ENCODE peak calls at places on chromosome 2, in eight cellular contexts. W is SIG-M5, A is NCI-H1694, F is Panc1, J is psoas muscle, H is uterus, R is HuH-7.5, M is lower lobe of right lung. G is an unnamed sample.

GRCh38 chr2:29398384-29399237 is 283.4 kb downstream of the CLIP4 start:
- DNase-seq in W (no peak), F (no peak), J (no peak), R (no peak), H (no peak), M (no peak), A (no peak), G (peak)

GRCh38 chr2:209876211-209876610 is 104.6 kb downstream of the UNC80 start:
- DNase-seq in M (no peak), W (no peak), J (no peak), A (no peak), R (no peak), H (no peak), F (no peak), G (no peak)

GRCh38 chr2:27442282-27442980 is at the start of gene KRTCAP3:
- DNase-seq in H (no peak), R (no peak), A (no peak), F (no peak), M (peak), J (peak), W (no peak), G (no peak)

GRCh38 chr2:38039511-38039910 is 36.4 kb downstream of the CYP1B1 start:
- DNase-seq in J (no peak), F (no peak), W (no peak), R (no peak), H (no peak), M (no peak), A (no peak), G (no peak)

GRCh38 chr2:239685965-239686364 is 285.1 kb upstream of the HDAC4 start:
- DNase-seq in H (no peak), A (no peak), F (no peak), M (no peak), W (no peak), R (no peak), J (no peak), G (no peak)

GRCh38 chr2:203996692-203997091 is 60.1 kb downstream of the ICOS start:
- DNase-seq in M (no peak), F (no peak), J (no peak), W (no peak), H (no peak), R (no peak), A (no peak), G (no peak)

GRCh38 chr2:207782238-207783030 is 12.7 kb upstream of the FZD5 start:
- DNase-seq in J (no peak), F (no peak), R (no peak), H (no peak), M (no peak), W (no peak), A (no peak), G (no peak)

GRCh38 chr2:45699032-45699658 is 47.7 kb downstream of the PRKCE start:
- DNase-seq in M (no peak), W (no peak), F (peak), A (no peak), R (no peak), J (no peak), H (no peak), G (no peak)

GRCh38 chr2:6497048-6497447 is 368.7 kb downstream of the CMPK2 start:
- DNase-seq in R (no peak), W (no peak), A (no peak), H (no peak), M (no peak), J (no peak), F (no peak), G (no peak)

GRCh38 chr2:218858138-218858445 is 1.5 kb upstream of the WNT6 start:
- DNase-seq in H (no peak), F (no peak), A (no peak), W (no peak), M (no peak), J (no peak), R (no peak), G (no peak)

GRCh38 chr2:191544511-191545062 is 133.3 kb upstream of the NABP1 start:
- DNase-seq in F (no peak), W (no peak), J (no peak), A (no peak), M (no peak), R (no peak), H (no peak), G (no peak)

GRCh38 chr2:119367472-119368099 is 809 bp downstream of the DBI start:
- DNase-seq in J (peak), W (no peak), M (peak), H (peak), A (peak), R (peak), F (no peak), G (peak)

GRCh38 chr2:62775367-62775668 is 69.8 kb downstream of the EHBP1 start:
- DNase-seq in R (no peak), A (no peak), J (no peak), M (no peak), W (no peak), F (no peak), H (no peak), G (no peak)

GRCh38 chr2:229153946-229154345 is 117.1 kb downstream of the PID1 start:
- DNase-seq in H (no peak), A (no peak), M (no peak), W (no peak), J (no peak), F (no peak), R (no peak), G (no peak)

GRCh38 chr2:47269316-47270232 is 114.5 kb upstream of the STPG4 start:
- DNase-seq in H (peak), A (no peak), R (no peak), J (peak), F (peak), W (no peak), M (peak), G (no peak)

G was measured in HEK293T.